ENCODE peak calls at places on chromosomes 11 and 22, in four cellular contexts. One of them, this sample, is unnamed.

GRCh38 chr11:67409261-67409666 is 5.4 kb downstream of the TBC1D10C start:
- DNase-seq in neural crest cell: no peak
- DNase-seq in HFFc6: no peak
- DNase-seq in T-helper 1 cell: peak
- DNase-seq in this sample: peak

GRCh38 chr11:111372538-111372937 is 6.5 kb downstream of the POU2AF1 start:
- DNase-seq in neural crest cell: no peak
- DNase-seq in T-helper 1 cell: no peak
- DNase-seq in HFFc6: no peak
- DNase-seq in this sample: no peak

GRCh38 chr22:35301370-35301874 is 1.7 kb downstream of the TOM1 start:
- DNase-seq in T-helper 1 cell: no peak
- DNase-seq in neural crest cell: no peak
- DNase-seq in HFFc6: peak
- DNase-seq in this sample: no peak

GRCh38 chr11:11387906-11388305 is 34.9 kb upstream of the CSNK2A3 start:
- DNase-seq in T-helper 1 cell: no peak
- DNase-seq in HFFc6: no peak
- DNase-seq in neural crest cell: no peak
- DNase-seq in this sample: no peak

GRCh38 chr11:14742849-14743248 is 99.2 kb downstream of the PDE3B start:
- DNase-seq in T-helper 1 cell: no peak
- DNase-seq in neural crest cell: no peak
- DNase-seq in HFFc6: no peak
- DNase-seq in this sample: no peak

GRCh38 chr11:72309074-72309598 is 65.2 kb upstream of the PHOX2A start:
- DNase-seq in T-helper 1 cell: no peak
- DNase-seq in neural crest cell: no peak
- DNase-seq in HFFc6: no peak
- DNase-seq in this sample: no peak

GRCh38 chr22:24390576-24390975 is 36.8 kb upstream of the ADORA2A start:
- DNase-seq in neural crest cell: no peak
- DNase-seq in T-helper 1 cell: no peak
- DNase-seq in HFFc6: no peak
- DNase-seq in this sample: no peak

GRCh38 chr11:69541501-69542313 is 60.2 kb downstream of the LINC01488 start:
- DNase-seq in HFFc6: peak
- DNase-seq in neural crest cell: no peak
- DNase-seq in T-helper 1 cell: no peak
- DNase-seq in this sample: no peak

GRCh38 chr11:123564225-123564624 is 90.2 kb downstream of the SCN3B start:
- DNase-seq in neural crest cell: no peak
- DNase-seq in T-helper 1 cell: no peak
- DNase-seq in HFFc6: no peak
- DNase-seq in this sample: no peak

GRCh38 chr22:50009765-50010675 is 2.5 kb downstream of the IL17REL start:
- DNase-seq in HFFc6: no peak
- DNase-seq in neural crest cell: no peak
- DNase-seq in T-helper 1 cell: no peak
- DNase-seq in this sample: no peak

GRCh38 chr22:46587492-46588278 is 32.5 kb upstream of the GRAMD4 start:
- DNase-seq in HFFc6: no peak
- DNase-seq in T-helper 1 cell: no peak
- DNase-seq in neural crest cell: no peak
- DNase-seq in this sample: no peak

GRCh38 chr22:39135092-39135896 is 17.2 kb downstream of the CBX7 start:
- DNase-seq in T-helper 1 cell: peak
- DNase-seq in neural crest cell: peak
- DNase-seq in HFFc6: peak
- DNase-seq in this sample: peak

GRCh38 chr11:76236092-76237026 is 30.1 kb upstream of the WNT11 start:
- DNase-seq in T-helper 1 cell: peak
- DNase-seq in neural crest cell: no peak
- DNase-seq in HFFc6: peak
- DNase-seq in this sample: peak

GRCh38 chr11:113888848-113889247 is 13.5 kb upstream of the USP28 start:
- DNase-seq in neural crest cell: no peak
- DNase-seq in HFFc6: no peak
- DNase-seq in T-helper 1 cell: no peak
- DNase-seq in this sample: no peak

GRCh38 chr11:132126973-132127900 is 756.8 kb downstream of the NTM start:
- DNase-seq in neural crest cell: peak
- DNase-seq in HFFc6: peak
- DNase-seq in T-helper 1 cell: no peak
- DNase-seq in this sample: no peak

GRCh38 chr22:22207845-22208564 is 36.6 kb upstream of the VPREB1 start:
- DNase-seq in HFFc6: peak
- DNase-seq in neural crest cell: peak
- DNase-seq in T-helper 1 cell: peak
- DNase-seq in this sample: peak

GRCh38 chr22:37533995-37534394 is 14.8 kb upstream of the CARD10 start:
- DNase-seq in HFFc6: peak
- DNase-seq in neural crest cell: no peak
- DNase-seq in T-helper 1 cell: no peak
- DNase-seq in this sample: no peak

GRCh38 chr11:64725601-64726139 is 2.7 kb upstream of the NRXN2 start:
- DNase-seq in neural crest cell: no peak
- DNase-seq in T-helper 1 cell: no peak
- DNase-seq in HFFc6: no peak
- DNase-seq in this sample: no peak

GRCh38 chr11:61728066-61728939 is 24.1 kb upstream of the MYRF start:
- DNase-seq in T-helper 1 cell: no peak
- DNase-seq in HFFc6: no peak
- DNase-seq in neural crest cell: no peak
- DNase-seq in this sample: no peak

This sample was measured in DND-41.